ENCODE peak calls at places on chromosomes 11 and 22, in four cellular contexts. One of them, this sample, is unnamed.

GRCh38 chr11:99325807-99326206 is 305.1 kb downstream of the CNTN5 start:
- DNase-seq in SK-N-SH: no peak
- DNase-seq in H1: peak
- DNase-seq in HepG2: peak
- DNase-seq in this sample: no peak

GRCh38 chr11:76616676-76617552 is 53.6 kb downstream of the LRRC32 start:
- DNase-seq in HepG2: no peak
- DNase-seq in H1: no peak
- DNase-seq in SK-N-SH: no peak
- DNase-seq in this sample: no peak

GRCh38 chr22:33391298-33391697 is 333.1 kb upstream of the SYN3 start:
- DNase-seq in HepG2: no peak
- DNase-seq in SK-N-SH: no peak
- DNase-seq in H1: no peak
- DNase-seq in this sample: no peak

GRCh38 chr11:88555018-88555828 is 217.7 kb upstream of the CTSC start:
- DNase-seq in H1: no peak
- DNase-seq in SK-N-SH: no peak
- DNase-seq in HepG2: no peak
- DNase-seq in this sample: no peak

GRCh38 chr11:3964056-3964455 is 108.6 kb downstream of the STIM1 start:
- DNase-seq in SK-N-SH: no peak
- DNase-seq in H1: no peak
- DNase-seq in HepG2: no peak
- DNase-seq in this sample: no peak

GRCh38 chr11:330694-331314 is 10.1 kb upstream of the IFITM3 start:
- DNase-seq in HepG2: no peak
- DNase-seq in SK-N-SH: no peak
- DNase-seq in H1: no peak
- DNase-seq in this sample: no peak

GRCh38 chr11:20754957-20755356 is 85.6 kb downstream of the NELL1 start:
- DNase-seq in HepG2: peak
- DNase-seq in H1: peak
- DNase-seq in SK-N-SH: peak
- DNase-seq in this sample: no peak

GRCh38 chr11:497565-498296 is 9.3 kb downstream of the RNH1 start:
- DNase-seq in H1: no peak
- DNase-seq in SK-N-SH: no peak
- DNase-seq in HepG2: no peak
- DNase-seq in this sample: no peak

GRCh38 chr11:36122715-36123114 is 166.5 kb downstream of the COMMD9 start:
- DNase-seq in HepG2: no peak
- DNase-seq in SK-N-SH: no peak
- DNase-seq in H1: no peak
- DNase-seq in this sample: no peak

GRCh38 chr11:33344611-33345010 is 87.4 kb downstream of the HIPK3 start:
- DNase-seq in SK-N-SH: no peak
- DNase-seq in H1: no peak
- DNase-seq in HepG2: peak
- DNase-seq in this sample: no peak

GRCh38 chr22:25392584-25392983 is 171.9 kb upstream of the GRK3 start:
- DNase-seq in HepG2: no peak
- DNase-seq in SK-N-SH: no peak
- DNase-seq in H1: no peak
- DNase-seq in this sample: no peak

GRCh38 chr11:85826096-85826855 is 15.3 kb upstream of the SYTL2 start:
- DNase-seq in H1: no peak
- DNase-seq in HepG2: no peak
- DNase-seq in SK-N-SH: peak
- DNase-seq in this sample: no peak

GRCh38 chr11:33753304-33753703 is 17.1 kb upstream of the CD59 start:
- DNase-seq in H1: no peak
- DNase-seq in SK-N-SH: no peak
- DNase-seq in HepG2: no peak
- DNase-seq in this sample: no peak

GRCh38 chr11:130872961-130873360 is 43.3 kb downstream of the SNX19 start:
- DNase-seq in HepG2: no peak
- DNase-seq in H1: no peak
- DNase-seq in SK-N-SH: no peak
- DNase-seq in this sample: no peak

GRCh38 chr11:121500717-121501116 is 48.0 kb upstream of the SORL1-AS1 start:
- DNase-seq in HepG2: no peak
- DNase-seq in SK-N-SH: no peak
- DNase-seq in H1: no peak
- DNase-seq in this sample: no peak

GRCh38 chr11:57485217-57486007 is 25.1 kb downstream of the RTN4RL2 start:
- DNase-seq in SK-N-SH: no peak
- DNase-seq in H1: no peak
- DNase-seq in HepG2: no peak
- DNase-seq in this sample: no peak

GRCh38 chr11:8638300-8638699 is 44.2 kb downstream of the TRIM66 start:
- DNase-seq in SK-N-SH: no peak
- DNase-seq in HepG2: no peak
- DNase-seq in H1: no peak
- DNase-seq in this sample: peak

GRCh38 chr11:92955900-92956299 is 13.6 kb upstream of the MTNR1B start:
- DNase-seq in H1: no peak
- DNase-seq in HepG2: no peak
- DNase-seq in SK-N-SH: no peak
- DNase-seq in this sample: no peak

GRCh38 chr22:35663371-35663770 is 15.1 kb downstream of the APOL6 start:
- DNase-seq in H1: no peak
- DNase-seq in HepG2: no peak
- DNase-seq in SK-N-SH: no peak
- DNase-seq in this sample: no peak

GRCh38 chr11:76226626-76227025 is 20.3 kb upstream of the WNT11 start:
- DNase-seq in HepG2: no peak
- DNase-seq in SK-N-SH: no peak
- DNase-seq in H1: no peak
- DNase-seq in this sample: no peak

GRCh38 chr22:48242461-48242864 is 1480.0 kb downstream of the TBC1D22A start:
- DNase-seq in SK-N-SH: no peak
- DNase-seq in H1: no peak
- DNase-seq in HepG2: no peak
- DNase-seq in this sample: no peak

GRCh38 chr11:8056810-8057463 is 24.1 kb upstream of the TUB start:
- DNase-seq in HepG2: no peak
- DNase-seq in H1: no peak
- DNase-seq in SK-N-SH: no peak
- DNase-seq in this sample: no peak

GRCh38 chr11:19985106-19985505 is 175.2 kb downstream of the DBX1 start:
- DNase-seq in HepG2: no peak
- DNase-seq in H1: no peak
- DNase-seq in SK-N-SH: no peak
- DNase-seq in this sample: no peak

GRCh38 chr22:45968751-45969413 is 8.1 kb downstream of the WNT7B start:
- DNase-seq in HepG2: no peak
- DNase-seq in SK-N-SH: peak
- DNase-seq in H1: no peak
- DNase-seq in this sample: no peak

GRCh38 chr11:73230276-73230875 is 12.3 kb downstream of the P2RY2 start:
- DNase-seq in HepG2: no peak
- DNase-seq in SK-N-SH: no peak
- DNase-seq in H1: no peak
- DNase-seq in this sample: no peak

GRCh38 chr11:110463153-110463552 is 33.4 kb downstream of the FDX1 start:
- DNase-seq in SK-N-SH: peak
- DNase-seq in HepG2: no peak
- DNase-seq in H1: peak
- DNase-seq in this sample: no peak

GRCh38 chr22:37284807-37285355 is 2.6 kb downstream of the CYTH4 start:
- DNase-seq in HepG2: no peak
- DNase-seq in SK-N-SH: no peak
- DNase-seq in H1: no peak
- DNase-seq in this sample: no peak

GRCh38 chr22:40194656-40195055 is 16.9 kb downstream of the TNRC6B start:
- DNase-seq in H1: no peak
- DNase-seq in HepG2: no peak
- DNase-seq in SK-N-SH: no peak
- DNase-seq in this sample: no peak

GRCh38 chr11:44977493-44977984 is 26.9 kb upstream of the TP53I11 start:
- DNase-seq in HepG2: no peak
- DNase-seq in H1: no peak
- DNase-seq in SK-N-SH: peak
- DNase-seq in this sample: no peak

GRCh38 chr22:31749636-31750364 is at the start of gene PRR14L:
- DNase-seq in HepG2: peak
- DNase-seq in SK-N-SH: peak
- DNase-seq in H1: peak
- DNase-seq in this sample: peak

GRCh38 chr11:124769804-124770774 is 8.0 kb upstream of the ESAM start:
- DNase-seq in SK-N-SH: no peak
- DNase-seq in HepG2: peak
- DNase-seq in H1: no peak
- DNase-seq in this sample: no peak

GRCh38 chr11:94144664-94145063 is 16.0 kb downstream of the PANX1 start:
- DNase-seq in H1: no peak
- DNase-seq in SK-N-SH: no peak
- DNase-seq in HepG2: no peak
- DNase-seq in this sample: no peak

DNA sequence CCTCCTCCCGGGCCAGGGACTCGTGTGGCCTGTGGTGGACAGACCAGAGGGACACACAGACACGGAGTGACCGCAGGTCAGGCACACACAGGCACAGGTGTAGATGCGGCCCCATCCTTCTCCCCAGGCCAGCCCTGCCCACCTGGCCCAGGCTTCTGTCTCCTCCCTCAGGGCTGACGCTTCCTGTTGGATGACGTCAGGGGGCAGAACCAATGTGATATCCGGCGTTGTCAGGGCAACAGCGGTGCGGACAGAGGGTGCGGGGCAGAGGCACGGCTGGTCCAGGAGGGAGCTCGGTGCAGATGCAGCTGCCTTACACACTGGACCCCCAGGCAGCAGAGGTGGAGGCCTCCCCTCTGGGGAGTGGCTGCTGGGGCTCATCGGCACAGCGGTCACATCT is 2.9 kb upstream of the TUBGCP6 start:
- DNase-seq in SK-N-SH: peak
- DNase-seq in H1: no peak
- DNase-seq in HepG2: no peak
- DNase-seq in this sample: peak
- TF ChIP-seq GABPA in SK-N-SH: peak
- TF ChIP-seq GABPA in H1: no peak
- TF ChIP-seq GABPA in HepG2: no peak
- TF ChIP-seq GABPA in this sample: no peak

DNA sequence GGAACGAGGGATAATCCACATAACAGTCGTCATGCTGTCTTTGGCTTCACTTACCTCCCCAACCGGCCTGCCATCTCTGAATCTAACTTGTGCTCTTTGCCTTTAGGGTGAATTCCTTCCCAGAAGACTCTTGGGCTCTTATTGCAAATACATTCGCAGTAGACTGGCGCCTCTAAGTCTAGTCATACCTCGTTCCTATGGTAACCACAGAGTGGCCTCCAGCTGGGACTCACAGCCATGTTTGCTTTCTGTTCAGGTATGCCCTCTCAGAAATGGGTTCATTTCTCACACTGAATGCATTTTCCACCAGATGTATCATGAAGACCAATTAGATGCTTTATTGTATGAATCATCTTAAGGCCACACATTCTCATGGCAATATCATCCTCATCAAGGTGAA is 112.7 kb downstream of the FAR1 start:
- DNase-seq in H1: no peak
- DNase-seq in HepG2: peak
- DNase-seq in SK-N-SH: no peak
- DNase-seq in this sample: no peak
- TF ChIP-seq GABPA in H1: no peak
- TF ChIP-seq GABPA in HepG2: no peak
- TF ChIP-seq GABPA in SK-N-SH: no peak
- TF ChIP-seq GABPA in this sample: no peak

GRCh38 chr22:17703811-17704210 is 65.3 kb downstream of the BCL2L13 start:
- DNase-seq in HepG2: no peak
- DNase-seq in H1: no peak
- DNase-seq in SK-N-SH: no peak
- DNase-seq in this sample: no peak
- TF ChIP-seq GABPA in HepG2: no peak
- TF ChIP-seq GABPA in H1: no peak
- TF ChIP-seq GABPA in SK-N-SH: no peak
- TF ChIP-seq GABPA in this sample: no peak

GRCh38 chr11:70132641-70133040 is 54.5 kb downstream of the ANO1 start:
- DNase-seq in HepG2: no peak
- DNase-seq in SK-N-SH: no peak
- DNase-seq in H1: no peak
- DNase-seq in this sample: no peak

GRCh38 chr11:70133771-70134170 is 55.7 kb downstream of the ANO1 start:
- DNase-seq in HepG2: no peak
- DNase-seq in H1: no peak
- DNase-seq in SK-N-SH: no peak
- DNase-seq in this sample: no peak

GRCh38 chr11:70134490-70134889 is 56.4 kb downstream of the ANO1 start:
- DNase-seq in SK-N-SH: no peak
- DNase-seq in H1: no peak
- DNase-seq in HepG2: no peak
- DNase-seq in this sample: no peak

GRCh38 chr11:70137383-70137782 is 59.3 kb downstream of the ANO1 start:
- DNase-seq in H1: no peak
- DNase-seq in SK-N-SH: no peak
- DNase-seq in HepG2: no peak
- DNase-seq in this sample: no peak

GRCh38 chr11:70135142-70136132 is 57.3 kb downstream of the ANO1 start:
- DNase-seq in SK-N-SH: no peak
- DNase-seq in HepG2: no peak
- DNase-seq in H1: no peak
- DNase-seq in this sample: no peak
- TF ChIP-seq GABPA in SK-N-SH: no peak
- TF ChIP-seq GABPA in HepG2: no peak
- TF ChIP-seq GABPA in H1: no peak
- TF ChIP-seq GABPA in this sample: no peak

DNA sequence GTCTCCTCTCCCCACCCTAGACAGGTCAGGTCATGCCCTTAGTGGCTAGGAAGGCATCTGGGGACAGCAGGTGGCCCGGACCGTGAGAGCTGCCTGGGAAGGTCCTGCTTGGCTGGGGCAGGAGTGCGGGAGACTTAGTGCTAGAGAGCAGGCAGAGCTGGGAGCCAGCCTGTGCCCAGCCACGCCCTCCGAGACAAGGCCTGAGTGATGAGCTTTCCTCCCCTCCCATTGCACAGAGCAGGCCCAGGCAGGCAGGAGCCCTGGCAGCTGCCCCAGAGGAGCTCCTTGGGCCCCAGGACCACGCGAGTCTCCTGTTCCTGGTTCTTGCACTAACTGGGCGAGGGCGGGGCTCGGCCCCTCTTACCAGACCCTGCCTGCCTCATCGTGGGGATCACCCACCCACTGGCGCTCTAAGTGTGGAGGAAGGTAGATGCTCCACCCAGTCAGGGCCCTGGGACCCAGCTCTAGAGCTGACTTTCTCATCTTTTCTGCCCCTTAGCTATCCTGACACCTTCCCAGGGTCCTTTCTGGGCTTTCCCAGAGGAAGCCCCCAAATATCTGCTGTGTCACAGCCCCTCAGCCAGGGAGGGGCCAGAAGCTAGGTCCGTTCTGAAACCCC is 44.9 kb downstream of the MACROD1 start:
- DNase-seq in HepG2: no peak
- DNase-seq in H1: no peak
- DNase-seq in SK-N-SH: no peak
- DNase-seq in this sample: no peak
- TF ChIP-seq GABPA in HepG2: no peak
- TF ChIP-seq GABPA in H1: no peak
- TF ChIP-seq GABPA in SK-N-SH: no peak
- TF ChIP-seq GABPA in this sample: no peak